ENCODE peak calls at places on chromosomes 7 and 10, in eight cellular contexts. C is astrocyte of the spinal cord, U is renal cortical epithelial cell, M is cardiac muscle cell, B is amniotic stem cell, K is skeletal muscle cell, N is NCI-H2081 treated with DMSO at 0.1 percent for 48 hours, V is hypothalamus. I is an unnamed sample.

GRCh38 chr10:73209705-73210104 is 37.4 kb downstream of the DNAJC9 start:
- DNase-seq in K (no peak), B (no peak), N (no peak), V (no peak), M (peak), U (peak), C (peak), I (no peak)

GRCh38 chr10:99859585-99859984 is 77.1 kb downstream of the ABCC2 start:
- DNase-seq in M (no peak), V (no peak), K (no peak), B (no peak), N (no peak), C (no peak), U (no peak), I (no peak)

GRCh38 chr7:106693659-106694353 is 32.8 kb upstream of the CCDC71L start:
- DNase-seq in C (peak), M (no peak), N (no peak), V (no peak), B (no peak), U (peak), K (no peak), I (no peak)

GRCh38 chr7:100867796-100868485 is 754 bp downstream of the TRIP6 start:
- DNase-seq in M (no peak), C (no peak), N (no peak), K (no peak), B (no peak), V (no peak), U (no peak), I (no peak)

GRCh38 chr7:33201821-33202220 is 72.5 kb downstream of the BBS9 start:
- DNase-seq in K (no peak), N (no peak), B (no peak), V (no peak), M (no peak), U (peak), C (no peak), I (no peak)

GRCh38 chr10:31707578-31708411 is 220.8 kb downstream of the ARHGAP12 start:
- DNase-seq in M (peak), U (peak), K (no peak), N (no peak), C (peak), V (peak), B (peak), I (peak)

GRCh38 chr10:131947631-131948347 is 33.9 kb downstream of the BNIP3 start:
- DNase-seq in K (no peak), C (peak), B (no peak), M (peak), V (no peak), N (no peak), U (peak), I (no peak)

GRCh38 chr7:108004220-108005142 is 1.5 kb upstream of the LAMB1 start:
- DNase-seq in U (peak), B (no peak), N (no peak), M (peak), K (no peak), V (no peak), C (peak), I (no peak)

GRCh38 chr10:84783909-84784308 is 455.5 kb downstream of the CCSER2 start:
- DNase-seq in N (no peak), K (no peak), C (no peak), V (no peak), M (no peak), U (peak), B (no peak), I (no peak)

GRCh38 chr10:133087045-133087678 is 562 bp upstream of the ADGRA1 start:
- DNase-seq in U (no peak), M (no peak), C (no peak), N (no peak), V (no peak), K (no peak), B (no peak), I (no peak)

GRCh38 chr10:3791974-3792633 is 7.1 kb upstream of the KLF6 start:
- DNase-seq in M (peak), K (no peak), C (peak), V (no peak), B (no peak), N (no peak), U (peak), I (no peak)

GRCh38 chr7:44541876-44542610 is 913 bp upstream of the NPC1L1 start:
- DNase-seq in U (no peak), N (no peak), K (no peak), V (no peak), C (no peak), M (no peak), B (no peak), I (no peak)

GRCh38 chr10:69048103-69048502 is 39.8 kb upstream of the SRGN start:
- DNase-seq in N (no peak), K (peak), B (no peak), M (peak), U (peak), V (peak), C (peak), I (no peak)

GRCh38 chr7:90889210-90889609 is 293.1 kb downstream of the CDK14 start:
- DNase-seq in V (no peak), N (no peak), M (no peak), U (no peak), K (no peak), C (no peak), B (no peak), I (no peak)

GRCh38 chr10:52491246-52492000 is 177.3 kb downstream of the DKK1 start:
- DNase-seq in C (peak), U (no peak), B (peak), V (no peak), N (no peak), M (peak), K (no peak), I (no peak)

GRCh38 chr7:47343056-47343455 is 238.9 kb downstream of the TNS3 start:
- DNase-seq in U (no peak), C (no peak), B (no peak), M (no peak), N (no peak), V (no peak), K (no peak), I (no peak)

GRCh38 chr7:36860679-36861078 is 136.4 kb upstream of the AOAH start:
- DNase-seq in V (no peak), N (no peak), M (no peak), U (no peak), C (no peak), B (no peak), K (no peak), I (no peak)

GRCh38 chr7:128715079-128715478 is 24.1 kb upstream of the CALU start:
- DNase-seq in V (no peak), C (no peak), K (no peak), B (no peak), N (no peak), M (peak), U (no peak), I (no peak)

GRCh38 chr7:7157177-7157886 is 25.0 kb upstream of the C1GALT1 start:
- DNase-seq in B (peak), K (peak), M (peak), V (no peak), N (no peak), U (peak), C (peak), I (no peak)

GRCh38 chr10:44628921-44629320 is 244.0 kb upstream of the CXCL12 start:
- DNase-seq in B (peak), V (no peak), M (peak), N (no peak), K (peak), U (peak), C (peak), I (no peak)

GRCh38 chr10:79054203-79055099 is 14.3 kb upstream of the ZMIZ1 start:
- DNase-seq in K (no peak), C (no peak), B (no peak), U (no peak), N (no peak), M (no peak), V (no peak), I (no peak)

GRCh38 chr7:20114463-20114862 is 102.7 kb downstream of the MACC1 start:
- DNase-seq in K (no peak), C (no peak), N (no peak), V (no peak), M (peak), U (peak), B (no peak), I (no peak)

GRCh38 chr10:84571146-84571545 is 242.8 kb downstream of the CCSER2 start:
- DNase-seq in U (no peak), M (no peak), K (no peak), V (no peak), B (no peak), C (no peak), N (no peak), I (no peak)

GRCh38 chr10:111646021-111646420 is 537.5 kb downstream of the GPAM start:
- DNase-seq in C (peak), K (no peak), V (no peak), M (no peak), B (no peak), N (no peak), U (no peak), I (no peak)

GRCh38 chr10:101818958-101819633 is 852 bp upstream of the OGA start:
- DNase-seq in M (no peak), N (no peak), C (no peak), K (no peak), U (peak), B (no peak), V (peak), I (no peak)

GRCh38 chr10:98610301-98610700 is 163.6 kb upstream of the HPS1 start:
- DNase-seq in C (peak), M (no peak), V (no peak), K (no peak), N (no peak), B (no peak), U (no peak), I (no peak)

GRCh38 chr10:80530251-80530650 is 7.5 kb upstream of the SH2D4B start:
- DNase-seq in M (peak), U (peak), B (no peak), C (no peak), N (no peak), V (no peak), K (no peak), I (no peak)

GRCh38 chr10:3532644-3533043 is 252.4 kb downstream of the KLF6 start:
- DNase-seq in U (peak), K (no peak), C (peak), V (no peak), N (no peak), B (no peak), M (peak), I (no peak)

GRCh38 chr7:105325225-105325904 is 63.4 kb downstream of the SRPK2 start:
- DNase-seq in U (no peak), N (no peak), K (no peak), C (no peak), V (no peak), B (no peak), M (no peak), I (no peak)

GRCh38 chr7:80150621-80151273 is 16.1 kb downstream of the GNAI1 start:
- DNase-seq in V (no peak), B (no peak), C (peak), M (peak), U (peak), K (no peak), N (no peak), I (no peak)

GRCh38 chr7:151245360-151246160 is 2.9 kb downstream of the SMARCD3 start:
- DNase-seq in B (peak), K (no peak), V (peak), N (no peak), C (no peak), M (no peak), U (no peak), I (peak)

GRCh38 chr7:143073556-143073955 is 21.4 kb downstream of the OR6V1 start:
- DNase-seq in B (no peak), U (no peak), V (no peak), M (no peak), K (no peak), C (no peak), N (no peak), I (no peak)

GRCh38 chr10:13740416-13740815 is 153.7 kb downstream of the PRPF18 start:
- DNase-seq in C (no peak), B (no peak), M (no peak), K (no peak), N (no peak), U (peak), V (no peak), I (no peak)

GRCh38 chr10:66880826-66881225 is 45.0 kb upstream of the LRRTM3 start:
- DNase-seq in B (no peak), U (no peak), C (no peak), K (no peak), M (no peak), V (no peak), N (no peak), I (no peak)

GRCh38 chr10:42980553-42981357 is 96.1 kb upstream of the RET start:
- DNase-seq in M (no peak), K (no peak), B (no peak), V (no peak), N (no peak), U (no peak), C (no peak), I (no peak)

GRCh38 chr7:98372993-98373392 is 27.9 kb downstream of the BAIAP2L1 start:
- DNase-seq in K (peak), B (no peak), V (no peak), U (peak), M (peak), C (peak), N (no peak), I (no peak)

GRCh38 chr10:70378122-70378521 is 4.3 kb downstream of the LRRC20 start:
- DNase-seq in K (peak), V (no peak), M (peak), N (no peak), C (peak), U (peak), B (no peak), I (no peak)